ENCODE peak calls at places on chromosomes 11 and 22, in seven cellular contexts. One of them, this sample, is unnamed. For H3K4me1, the result is how much of the 10 kb centered on the place peaks cover.

GRCh38 chr22:25487508-25487907 is 77.0 kb upstream of the GRK3 start:
- DNase-seq in RWPE2: no peak
- DNase-seq in endothelial cell of umbilical vein: no peak
- DNase-seq in mesenchymal stem cell: no peak
- DNase-seq in neural progenitor cell: no peak
- DNase-seq in colonic mucosa: no peak
- DNase-seq in heart right ventricle: no peak
- DNase-seq in this sample: no peak

GRCh38 chr22:22033803-22034468 is 51.3 kb upstream of the TOP3B start:
- DNase-seq in RWPE2: no peak
- DNase-seq in endothelial cell of umbilical vein: no peak
- DNase-seq in mesenchymal stem cell: no peak
- DNase-seq in neural progenitor cell: no peak
- DNase-seq in colonic mucosa: no peak
- DNase-seq in heart right ventricle: no peak
- DNase-seq in this sample: no peak

GRCh38 chr22:24925586-24926427 is 20.7 kb downstream of the LHFPL7 start:
- DNase-seq in RWPE2: no peak
- DNase-seq in endothelial cell of umbilical vein: peak
- DNase-seq in mesenchymal stem cell: no peak
- DNase-seq in neural progenitor cell: peak
- DNase-seq in colonic mucosa: no peak
- DNase-seq in heart right ventricle: no peak
- DNase-seq in this sample: no peak

GRCh38 chr11:62689421-62690183 is at the start of gene LRRN4CL:
- DNase-seq in RWPE2: no peak
- DNase-seq in endothelial cell of umbilical vein: no peak
- DNase-seq in mesenchymal stem cell: peak
- DNase-seq in neural progenitor cell: no peak
- DNase-seq in colonic mucosa: peak
- DNase-seq in heart right ventricle: peak
- DNase-seq in this sample: no peak

GRCh38 chr11:10492084-10492483 is 37.0 kb downstream of the AMPD3 start:
- DNase-seq in RWPE2: no peak
- DNase-seq in endothelial cell of umbilical vein: no peak
- DNase-seq in mesenchymal stem cell: no peak
- DNase-seq in neural progenitor cell: no peak
- DNase-seq in colonic mucosa: no peak
- DNase-seq in heart right ventricle: no peak
- DNase-seq in this sample: no peak

GRCh38 chr11:68870470-68870869 is 28.8 kb upstream of the CPT1A start:
- DNase-seq in RWPE2: no peak
- DNase-seq in endothelial cell of umbilical vein: peak
- DNase-seq in mesenchymal stem cell: peak
- DNase-seq in neural progenitor cell: no peak
- DNase-seq in colonic mucosa: no peak
- DNase-seq in heart right ventricle: no peak
- DNase-seq in this sample: peak

GRCh38 chr11:58186938-58187337 is 1.9 kb upstream of the OR9Q2 start:
- DNase-seq in RWPE2: no peak
- DNase-seq in endothelial cell of umbilical vein: no peak
- DNase-seq in mesenchymal stem cell: no peak
- DNase-seq in neural progenitor cell: no peak
- DNase-seq in colonic mucosa: no peak
- DNase-seq in heart right ventricle: peak
- DNase-seq in this sample: no peak

GRCh38 chr22:39527481-39527961 is 5.0 kb downstream of the RPS19BP1 start:
- DNase-seq in RWPE2: no peak
- DNase-seq in endothelial cell of umbilical vein: no peak
- DNase-seq in mesenchymal stem cell: peak
- DNase-seq in neural progenitor cell: no peak
- DNase-seq in colonic mucosa: peak
- DNase-seq in heart right ventricle: no peak
- DNase-seq in this sample: peak

GRCh38 chr11:69644071-69644961 is 3.4 kb downstream of the CCND1 start:
- DNase-seq in RWPE2: peak
- DNase-seq in endothelial cell of umbilical vein: peak
- DNase-seq in mesenchymal stem cell: peak
- DNase-seq in neural progenitor cell: no peak
- DNase-seq in colonic mucosa: peak
- DNase-seq in heart right ventricle: peak
- DNase-seq in this sample: peak

GRCh38 chr22:32800158-32800557 is 1.3 kb upstream of the TIMP3 start:
- DNase-seq in RWPE2: no peak
- DNase-seq in endothelial cell of umbilical vein: no peak
- DNase-seq in mesenchymal stem cell: no peak
- DNase-seq in neural progenitor cell: no peak
- DNase-seq in colonic mucosa: no peak
- DNase-seq in heart right ventricle: no peak
- DNase-seq in this sample: no peak
- H3K27ac ChIP-seq in RWPE2: no peak
- H3K27ac ChIP-seq in endothelial cell of umbilical vein: no peak
- H3K27ac ChIP-seq in mesenchymal stem cell: no peak
- H3K27ac ChIP-seq in neural progenitor cell: no peak
- H3K27ac ChIP-seq in colonic mucosa: peak
- H3K27ac ChIP-seq in heart right ventricle: peak
- H3K27ac ChIP-seq in this sample: peak

DNA sequence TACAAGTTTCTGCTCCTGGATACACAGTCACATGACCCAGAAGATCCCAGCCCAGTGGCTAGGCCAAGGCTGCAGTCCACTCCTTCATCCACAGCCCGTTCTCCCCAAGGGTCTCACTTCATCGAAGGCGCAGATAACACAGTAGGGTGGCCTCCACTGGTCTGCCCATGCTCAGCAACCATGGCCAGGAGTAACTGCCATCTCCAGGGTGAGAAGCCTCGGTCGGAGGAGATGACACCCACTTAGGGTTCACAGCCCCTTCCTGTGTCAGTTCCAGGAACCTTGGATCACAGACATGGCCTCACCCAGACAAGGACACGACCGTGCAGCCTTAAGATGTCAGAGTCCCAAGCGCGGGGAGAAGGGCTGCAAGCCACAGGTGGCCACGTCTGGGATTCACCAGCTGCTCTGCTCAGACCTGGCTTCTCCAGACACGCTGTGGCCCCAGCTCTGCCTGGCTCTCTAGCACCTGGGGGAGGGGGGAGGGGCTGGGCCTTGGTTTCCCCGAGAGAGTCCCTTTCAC is 2.6 kb downstream of the BET1L start:
- DNase-seq in RWPE2: no peak
- DNase-seq in endothelial cell of umbilical vein: no peak
- DNase-seq in mesenchymal stem cell: no peak
- DNase-seq in neural progenitor cell: no peak
- DNase-seq in colonic mucosa: peak
- DNase-seq in heart right ventricle: no peak
- DNase-seq in this sample: no peak
- H3K4me1 ChIP-seq in RWPE2: under half
- H3K4me1 ChIP-seq in endothelial cell of umbilical vein: under half
- H3K4me1 ChIP-seq in mesenchymal stem cell: under half
- H3K4me1 ChIP-seq in neural progenitor cell: under half
- H3K4me1 ChIP-seq in colonic mucosa: under half
- H3K4me1 ChIP-seq in heart right ventricle: under half
- H3K4me1 ChIP-seq in this sample: under half

GRCh38 chr22:42786606-42787356 is 66.1 kb upstream of the A4GALT start:
- DNase-seq in RWPE2: no peak
- DNase-seq in endothelial cell of umbilical vein: no peak
- DNase-seq in mesenchymal stem cell: no peak
- DNase-seq in neural progenitor cell: no peak
- DNase-seq in colonic mucosa: no peak
- DNase-seq in heart right ventricle: no peak
- DNase-seq in this sample: no peak
- H3K27ac ChIP-seq in RWPE2: no peak
- H3K27ac ChIP-seq in endothelial cell of umbilical vein: no peak
- H3K27ac ChIP-seq in mesenchymal stem cell: no peak
- H3K27ac ChIP-seq in neural progenitor cell: no peak
- H3K27ac ChIP-seq in colonic mucosa: no peak
- H3K27ac ChIP-seq in heart right ventricle: no peak
- H3K27ac ChIP-seq in this sample: no peak

DNA sequence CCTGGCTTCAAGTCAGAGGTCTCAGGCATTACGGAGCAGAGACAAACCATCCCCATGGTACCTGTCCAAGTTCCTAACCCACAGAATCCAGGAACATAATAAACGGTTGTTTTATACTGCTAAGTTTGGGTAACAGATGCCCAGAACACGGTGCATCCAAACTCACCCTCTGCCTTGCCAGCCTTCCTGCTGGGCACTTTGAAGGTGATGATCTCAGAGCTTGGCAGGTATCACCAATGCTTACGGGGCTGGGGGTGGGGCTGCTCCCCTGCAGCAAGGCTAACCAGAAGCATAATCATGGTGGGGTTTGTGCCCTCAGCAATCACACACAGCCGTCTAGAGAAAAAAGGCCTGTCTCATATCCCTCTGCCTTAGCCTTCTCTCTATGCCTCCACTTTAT is 27.1 kb downstream of the DKK3 start:
- DNase-seq in RWPE2: no peak
- DNase-seq in endothelial cell of umbilical vein: no peak
- DNase-seq in mesenchymal stem cell: no peak
- DNase-seq in neural progenitor cell: no peak
- DNase-seq in colonic mucosa: no peak
- DNase-seq in heart right ventricle: no peak
- DNase-seq in this sample: no peak
- H3K4me1 ChIP-seq in RWPE2: under half
- H3K4me1 ChIP-seq in endothelial cell of umbilical vein: half or more
- H3K4me1 ChIP-seq in mesenchymal stem cell: under half
- H3K4me1 ChIP-seq in neural progenitor cell: under half
- H3K4me1 ChIP-seq in colonic mucosa: under half
- H3K4me1 ChIP-seq in heart right ventricle: half or more
- H3K4me1 ChIP-seq in this sample: under half